ENCODE peak calls at places on chromosomes 16 and 17, in four cellular contexts. X is cardiac muscle cell, D is lung, W is upper lobe of right lung. S is an unnamed sample.

GRCh38 chr17:61053469-61053868 is 346.2 kb upstream of the TBX2 start:
- DNase-seq in W (no peak), D (no peak), X (no peak), S (no peak)

GRCh38 chr17:72506773-72507172 is 386.0 kb downstream of the SOX9 start:
- DNase-seq in X (peak), W (no peak), D (no peak), S (no peak)

GRCh38 chr17:74842146-74842598 is 17.5 kb downstream of the GRIN2C start:
- DNase-seq in X (peak), D (no peak), W (no peak), S (peak)

GRCh38 chr16:11057696-11058345 is 113.5 kb downstream of the CLEC16A start:
- DNase-seq in W (peak), D (no peak), X (no peak), S (no peak)

GRCh38 chr17:38417210-38417951 is 10.9 kb upstream of the ARHGAP23 start:
- DNase-seq in X (no peak), D (no peak), W (no peak), S (no peak)

GRCh38 chr16:85144026-85144915 is 32.0 kb upstream of the CIBAR2 start:
- DNase-seq in W (no peak), X (no peak), D (no peak), S (no peak)

GRCh38 chr17:2192367-2193028 is 111.1 kb downstream of the SMG6 start:
- DNase-seq in X (peak), D (no peak), W (no peak), S (no peak)

GRCh38 chr17:72175787-72176515 is 55.1 kb downstream of the SOX9 start:
- DNase-seq in D (no peak), W (no peak), X (no peak), S (no peak)

GRCh38 chr17:65072577-65073178 is 16.1 kb upstream of the GNA13 start:
- DNase-seq in W (no peak), D (no peak), X (no peak), S (no peak)

GRCh38 chr17:18261146-18261515 is 669 bp downstream of the MIEF2 start:
- DNase-seq in X (no peak), W (peak), D (peak), S (peak)

DNA sequence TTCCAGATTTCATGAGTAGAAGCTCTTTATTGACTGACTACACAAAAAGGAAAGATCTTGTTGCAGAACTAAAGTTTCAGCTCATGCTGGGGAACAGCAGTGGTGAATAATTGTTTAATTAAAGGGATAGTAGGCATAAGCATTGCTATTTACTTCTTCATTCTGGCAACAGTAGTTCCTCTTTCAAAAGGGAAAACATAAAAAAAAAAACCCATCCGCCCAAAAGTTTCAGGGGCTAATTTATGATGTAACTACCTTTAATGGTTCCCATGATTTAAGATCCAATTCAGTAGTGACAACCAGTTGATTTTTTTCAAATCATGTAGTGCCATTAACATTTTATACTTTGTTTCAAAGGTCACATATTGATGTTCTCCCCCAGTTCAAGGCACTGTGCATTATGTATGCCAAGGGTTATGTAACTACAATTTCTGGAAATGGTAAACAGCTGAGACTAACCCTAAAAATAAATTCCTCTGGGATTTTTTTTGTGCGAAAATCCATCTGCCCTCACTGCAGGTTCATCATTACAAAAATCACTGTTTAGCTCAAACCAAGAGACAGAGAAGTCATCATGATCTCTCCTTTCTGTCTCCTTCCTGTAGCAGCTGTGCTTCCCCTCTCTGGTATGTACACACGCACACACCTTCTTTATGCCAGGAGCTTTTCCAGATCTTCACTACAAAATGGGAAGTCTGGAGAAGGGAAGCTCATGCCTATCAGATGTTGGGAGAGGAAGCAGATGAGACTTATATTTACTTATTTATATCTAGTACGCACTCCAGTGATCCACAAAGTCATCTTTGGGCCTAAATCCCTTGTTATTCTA is 2.2 kb upstream of the PHLPP2 start:
- DNase-seq in W (no peak), D (no peak), X (no peak), S (no peak)
- H3K27ac ChIP-seq in W (no peak), D (no peak), X (no peak), S (no peak)

DNA sequence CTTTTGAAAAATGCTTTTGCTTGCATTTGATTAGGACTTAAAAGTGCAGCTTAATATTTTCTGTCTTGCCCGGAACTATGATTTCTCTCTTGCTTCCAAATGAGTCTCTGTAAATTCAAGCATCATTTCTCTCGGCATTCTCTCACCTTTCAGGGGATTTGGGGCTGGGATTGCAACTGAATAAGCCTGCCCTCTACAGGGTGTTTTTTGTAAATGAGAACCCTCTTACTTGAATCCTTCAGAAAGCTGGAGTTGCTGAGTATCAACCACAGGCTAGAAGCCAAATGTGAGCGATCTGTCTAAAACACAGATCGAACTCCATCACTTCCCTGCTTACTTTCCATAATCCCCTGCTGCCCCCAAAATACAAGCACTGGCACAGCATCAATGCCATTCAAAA is 234.6 kb downstream of the TMEM114 start:
- DNase-seq in D (no peak), X (no peak), W (no peak), S (peak)
- TF ChIP-seq CTCF in D (no peak), X (no peak), W (no peak), S (peak)

DNA sequence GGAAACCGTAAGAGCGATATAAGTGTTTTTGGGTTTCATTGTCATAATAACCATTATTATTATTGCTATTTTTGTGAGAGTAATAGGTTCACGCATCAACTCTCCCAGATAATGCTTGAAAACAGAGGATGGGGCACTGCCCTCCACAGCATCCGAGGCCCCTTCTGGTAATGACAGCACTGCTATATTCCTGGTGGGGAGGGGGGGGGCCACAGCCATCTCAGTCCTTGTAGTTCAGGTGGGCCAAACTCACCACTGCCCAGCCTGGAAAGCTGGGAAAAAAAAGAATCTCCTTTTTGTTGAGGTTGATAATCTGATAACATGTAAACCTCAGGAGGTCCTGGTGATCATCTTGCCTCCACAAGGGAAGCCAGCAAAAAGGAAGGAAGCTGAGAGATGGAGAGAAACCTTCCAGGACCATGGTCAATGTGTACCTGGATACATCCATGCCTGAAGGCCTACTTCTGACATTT is 706 bp downstream of the C16orf95 start:
- DNase-seq in W (no peak), X (no peak), D (no peak), S (no peak)
- H3K27ac ChIP-seq in W (peak), X (peak), D (peak), S (peak)

GRCh38 chr16:82738699-82739098 is 111.9 kb downstream of the CDH13 start:
- DNase-seq in D (no peak), X (peak), W (no peak), S (no peak)
- TF ChIP-seq CTCF in D (no peak), X (peak), W (no peak), S (no peak)

GRCh38 chr17:28177351-28177750 is 134.9 kb downstream of the NLK start:
- DNase-seq in X (no peak), D (no peak), W (no peak), S (no peak)
- H3K27ac ChIP-seq in X (no peak), D (no peak), W (no peak), S (no peak)

GRCh38 chr17:41610965-41611640 is 1.5 kb downstream of the KRT16 start:
- DNase-seq in W (peak), X (no peak), D (no peak), S (no peak)
- TF ChIP-seq CTCF in W (no peak), X (no peak), D (no peak), S (no peak)

DNA sequence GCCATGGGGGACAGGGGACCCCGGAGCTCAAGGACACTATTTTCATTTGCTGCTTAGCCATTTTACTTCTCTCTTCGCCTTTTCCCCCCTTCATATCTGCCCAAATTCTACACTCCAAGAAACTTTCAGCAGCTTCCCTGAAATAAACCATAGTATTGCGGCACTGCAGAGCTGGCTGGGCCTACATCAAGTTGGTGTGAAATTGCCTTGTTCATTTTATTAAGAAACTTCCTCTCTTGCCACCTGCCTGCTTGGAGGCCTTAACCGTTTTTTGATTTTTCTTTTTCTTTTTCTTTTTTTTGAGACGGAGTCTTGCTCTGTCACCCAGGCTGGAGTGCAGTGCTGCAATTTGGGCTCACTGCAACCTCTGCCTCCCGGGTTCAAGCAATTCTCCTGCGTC is 7.4 kb upstream of the CPNE2 start:
- DNase-seq in W (no peak), D (no peak), X (no peak), S (no peak)
- H3K27ac ChIP-seq in W (peak), D (no peak), X (no peak), S (no peak)

GRCh38 chr17:42405076-42405475 is 16.8 kb upstream of the STAT3 start:
- DNase-seq in X (no peak), W (no peak), D (no peak), S (no peak)

GRCh38 chr17:42402121-42402516 is 13.9 kb upstream of the STAT3 start:
- DNase-seq in X (no peak), D (no peak), W (no peak), S (no peak)

GRCh38 chr17:42404326-42405055 is 16.2 kb upstream of the STAT3 start:
- DNase-seq in W (no peak), D (no peak), X (no peak), S (no peak)

GRCh38 chr17:42405963-42406495 is 17.0 kb downstream of the CAVIN1 start:
- DNase-seq in D (peak), W (peak), X (peak), S (peak)

DNA sequence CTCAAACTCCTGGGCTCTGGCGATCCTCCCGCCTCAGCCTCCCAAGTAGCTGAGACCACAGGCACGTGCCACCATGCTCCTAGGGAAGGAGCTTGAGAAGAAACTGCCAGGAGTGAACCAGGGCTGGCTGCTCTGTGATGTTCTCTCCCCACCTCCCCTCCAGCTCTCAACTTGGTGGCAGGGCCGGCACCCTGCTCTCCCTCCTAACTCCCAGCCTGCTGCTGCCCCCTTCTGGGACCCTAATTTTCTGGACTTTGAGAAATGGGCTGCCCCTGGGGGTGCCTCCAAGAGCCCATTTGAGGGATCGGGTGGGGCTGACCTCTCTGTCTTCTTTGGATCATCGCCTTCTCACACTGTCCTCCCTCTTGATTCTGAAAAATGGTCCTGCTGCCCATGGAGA is 14.9 kb upstream of the STAT3 start:
- DNase-seq in W (no peak), D (no peak), X (no peak), S (peak)
- TF ChIP-seq CTCF in W (peak), D (no peak), X (peak), S (peak)

GRCh38 chr16:19415461-19415860 is 2.2 kb upstream of the TMC5 start:
- DNase-seq in W (no peak), D (peak), X (no peak), S (no peak)
- H3K27ac ChIP-seq in W (no peak), D (no peak), X (no peak), S (no peak)

GRCh38 chr16:23595951-23596720 is at the start of gene NDUFAB1:
- DNase-seq in X (peak), D (peak), W (peak), S (peak)

GRCh38 chr16:23594186-23594585 is 1.9 kb downstream of the NDUFAB1 start:
- DNase-seq in D (no peak), X (no peak), W (no peak), S (no peak)

GRCh38 chr16:23595246-23595950 is 718 bp downstream of the NDUFAB1 start:
- DNase-seq in W (no peak), X (peak), D (no peak), S (no peak)

DNA sequence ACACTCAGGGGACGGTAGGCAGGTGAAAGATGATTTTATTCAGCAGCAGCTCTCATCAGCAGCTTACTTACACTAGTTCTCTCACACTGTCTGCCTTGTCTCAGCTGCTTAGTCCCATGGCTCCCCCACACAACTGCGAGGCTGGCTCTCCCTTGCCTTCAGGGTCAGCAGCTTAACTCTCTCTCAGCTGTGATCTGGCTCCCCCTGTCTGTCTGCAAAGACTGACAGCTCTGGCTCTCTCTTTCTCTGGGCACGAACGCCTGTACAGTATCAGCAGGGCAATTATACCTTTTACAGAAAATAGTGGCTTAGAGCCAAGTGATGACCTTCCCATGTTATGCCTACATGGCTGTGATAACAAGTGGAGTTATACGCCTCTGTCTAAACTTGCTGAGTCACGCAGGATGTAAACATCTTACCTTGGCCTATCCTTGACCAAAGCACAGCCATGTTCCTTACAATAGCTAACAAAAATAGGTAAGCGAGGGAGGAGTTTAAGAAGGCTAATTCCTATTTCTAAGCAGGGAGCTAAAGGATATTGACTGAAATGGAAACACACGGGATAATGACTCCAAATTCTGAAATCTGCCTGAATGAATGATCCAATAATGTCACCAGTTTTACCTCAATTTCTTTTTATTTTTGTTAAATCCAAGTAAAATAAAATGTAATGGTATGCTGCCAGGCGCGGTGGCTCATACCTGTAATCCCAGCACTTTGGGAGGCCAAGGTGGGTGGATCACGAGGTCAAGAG is 1.1 kb upstream of the NDUFAB1 start:
- DNase-seq in D (no peak), W (no peak), X (peak), S (peak)
- TF ChIP-seq CTCF in D (no peak), W (no peak), X (no peak), S (peak)